ENCODE peak calls at places on chromosomes 4 and X, in ten cellular contexts. L is HFF-Myc, Z is astrocyte of the spinal cord, U is tibial artery, Q is mammary epithelial cell, M is AG20443, D is foreskin fibroblast, G is AG09319, T is A673, J is NCI-H460. O is an unnamed sample.

GRCh38 chrX:53227224-53227765 is 2.3 kb upstream of the KDM5C start:
- DNase-seq in L (no peak), Z (no peak), U (no peak), Q (no peak), M (no peak), D (no peak), G (no peak), T (no peak), J (no peak), O (no peak)

GRCh38 chr4:70849277-70849676 is 9.6 kb upstream of the GRSF1 start:
- DNase-seq in L (no peak), Z (no peak), U (no peak), Q (no peak), M (no peak), D (no peak), G (no peak), T (no peak), J (no peak), O (no peak)

GRCh38 chrX:21745756-21746155 is 12.2 kb downstream of the SMPX start:
- DNase-seq in L (no peak), Z (peak), U (peak), Q (peak), M (peak), D (no peak), G (no peak), T (peak), J (peak), O (no peak)

GRCh38 chrX:153640736-153641574 is 6.0 kb upstream of the DUSP9 start:
- DNase-seq in L (no peak), Z (no peak), U (no peak), Q (no peak), M (no peak), D (no peak), G (no peak), T (no peak), J (no peak), O (no peak)

GRCh38 chr4:4555916-4556315 is 14.1 kb upstream of the STX18 start:
- DNase-seq in L (peak), Z (peak), U (no peak), Q (peak), M (peak), D (peak), G (peak), T (peak), J (no peak), O (peak)

GRCh38 chrX:87900320-87900908 is 382.8 kb downstream of the KLHL4 start:
- DNase-seq in L (no peak), Z (no peak), U (no peak), Q (peak), M (no peak), D (no peak), G (no peak), T (no peak), J (no peak), O (no peak)

GRCh38 chr4:126834854-126835253 is 797.9 kb upstream of the INTU start:
- DNase-seq in L (no peak), Z (no peak), U (no peak), Q (no peak), M (no peak), D (no peak), G (no peak), T (no peak), J (no peak), O (no peak)

GRCh38 chr4:138241281-138242075 is 671 bp downstream of the SLC7A11 start:
- DNase-seq in L (no peak), Z (peak), U (no peak), Q (no peak), M (peak), D (no peak), G (no peak), T (peak), J (no peak), O (peak)

GRCh38 chrX:147848009-147848408 is 63.7 kb upstream of the FMR1 start:
- DNase-seq in L (no peak), Z (no peak), U (no peak), Q (no peak), M (no peak), D (no peak), G (no peak), T (no peak), J (no peak), O (no peak)

GRCh38 chr4:129322947-129323346 is 227.0 kb downstream of the C4orf33 start:
- DNase-seq in L (no peak), Z (no peak), U (no peak), Q (no peak), M (no peak), D (no peak), G (no peak), T (no peak), J (no peak), O (no peak)

GRCh38 chrX:39953027-39953426 is 144.7 kb downstream of the BCOR start:
- DNase-seq in L (no peak), Z (no peak), U (no peak), Q (no peak), M (no peak), D (no peak), G (no peak), T (no peak), J (no peak), O (no peak)

GRCh38 chrX:53678667-53679066 is 7.9 kb downstream of the HUWE1 start:
- DNase-seq in L (no peak), Z (no peak), U (no peak), Q (no peak), M (no peak), D (no peak), G (no peak), T (peak), J (no peak), O (no peak)

GRCh38 chr4:120266602-120267001 is 200.0 kb upstream of the MAD2L1 start:
- DNase-seq in L (no peak), Z (no peak), U (no peak), Q (peak), M (no peak), D (no peak), G (no peak), T (no peak), J (no peak), O (no peak)

GRCh38 chr4:87010192-87010591 is 75.4 kb downstream of the AFF1 start:
- DNase-seq in L (no peak), Z (no peak), U (no peak), Q (no peak), M (no peak), D (no peak), G (no peak), T (no peak), J (no peak), O (no peak)

GRCh38 chrX:125131146-125131545 is 188.5 kb upstream of the TEX13C start:
- DNase-seq in L (no peak), Z (no peak), U (no peak), Q (peak), M (no peak), D (no peak), G (no peak), T (peak), J (peak), O (no peak)

GRCh38 chrX:130299279-130300009 is 30.7 kb upstream of the ZNF280C start:
- DNase-seq in L (no peak), Z (no peak), U (no peak), Q (no peak), M (no peak), D (no peak), G (no peak), T (no peak), J (no peak), O (no peak)

GRCh38 chr4:38884254-38884653 is 16.6 kb downstream of the FAM114A1 start:
- DNase-seq in L (no peak), Z (no peak), U (no peak), Q (no peak), M (no peak), D (no peak), G (no peak), T (no peak), J (no peak), O (no peak)

GRCh38 chr4:128675083-128675482 is 134.4 kb upstream of the JADE1 start:
- DNase-seq in L (no peak), Z (peak), U (no peak), Q (no peak), M (no peak), D (no peak), G (no peak), T (no peak), J (no peak), O (no peak)

GRCh38 chrX:33817266-33817665 is 314.8 kb downstream of the FAM47A start:
- DNase-seq in L (no peak), Z (no peak), U (no peak), Q (no peak), M (no peak), D (no peak), G (no peak), T (no peak), J (no peak), O (no peak)

GRCh38 chr4:90769251-90769650 is 642.1 kb downstream of the CCSER1 start:
- DNase-seq in L (no peak), Z (no peak), U (no peak), Q (no peak), M (no peak), D (no peak), G (no peak), T (no peak), J (no peak), O (no peak)

GRCh38 chrX:129108936-129109335 is 414.4 kb downstream of the SMARCA1 start:
- DNase-seq in L (no peak), Z (no peak), U (no peak), Q (no peak), M (no peak), D (no peak), G (no peak), T (no peak), J (no peak), O (no peak)

GRCh38 chrX:44915361-44915868 is 42.4 kb downstream of the KDM6A start:
- DNase-seq in L (no peak), Z (no peak), U (no peak), Q (no peak), M (no peak), D (no peak), G (no peak), T (no peak), J (no peak), O (no peak)

GRCh38 chr4:147498031-147498700 is 17.3 kb downstream of the EDNRA start:
- DNase-seq in L (no peak), Z (peak), U (no peak), Q (peak), M (peak), D (peak), G (no peak), T (peak), J (no peak), O (no peak)

GRCh38 chrX:139194571-139195280 is 335.8 kb upstream of the F9 start:
- DNase-seq in L (no peak), Z (no peak), U (no peak), Q (peak), M (peak), D (no peak), G (no peak), T (no peak), J (no peak), O (no peak)

GRCh38 chrX:74061879-74062278 is 242.1 kb upstream of the ZCCHC13 start:
- DNase-seq in L (no peak), Z (no peak), U (no peak), Q (peak), M (no peak), D (no peak), G (no peak), T (no peak), J (no peak), O (no peak)

GRCh38 chr4:80577991-80578390 is 242.5 kb downstream of the CFAP299 start:
- DNase-seq in L (no peak), Z (no peak), U (no peak), Q (no peak), M (no peak), D (no peak), G (no peak), T (no peak), J (no peak), O (no peak)

GRCh38 chr4:147635348-147635747 is 18.2 kb downstream of the TMEM184C start:
- DNase-seq in L (no peak), Z (no peak), U (no peak), Q (no peak), M (no peak), D (no peak), G (no peak), T (no peak), J (no peak), O (no peak)

GRCh38 chr4:73417973-73418372 is 13.9 kb downstream of the ALB start:
- DNase-seq in L (no peak), Z (peak), U (no peak), Q (peak), M (no peak), D (no peak), G (no peak), T (no peak), J (no peak), O (no peak)

GRCh38 chrX:44012484-44013096 is 39.4 kb upstream of the NDP start:
- DNase-seq in L (no peak), Z (peak), U (peak), Q (peak), M (peak), D (peak), G (peak), T (no peak), J (no peak), O (peak)

GRCh38 chrX:627510-627964 is 3.1 kb upstream of the SHOX start:
- DNase-seq in L (no peak), Z (no peak), U (no peak), Q (no peak), M (no peak), D (no peak), G (no peak), T (no peak), J (no peak), O (no peak)

O was measured in GM04504.